ENCODE peak calls at places on chromosomes 7 and 10, in six cellular contexts. B is GM12878, P is K562, Z is H1, C is HepG2, L is SK-N-SH. S is an unnamed sample.
A peak's percentile ranks its signal among the peaks of the same experiment; 100 is the strongest.

GRCh38 chr7:140230862-140231778 is 54.3 kb upstream of the KDM7A start:
- DNase-seq in B (no peak), P (peak; percentile 69), Z (peak; percentile 88), C (peak; percentile 93), L (peak; percentile 98), S (peak; percentile 71)

GRCh38 chr7:63037242-63037641 is 961.4 kb upstream of the ZNF722 start:
- DNase-seq in B (no peak), P (no peak), Z (no peak), C (no peak), L (no peak), S (no peak)

GRCh38 chr10:63257784-63258183 is 124.7 kb downstream of the NRBF2 start:
- DNase-seq in B (no peak), P (no peak), Z (no peak), C (no peak), L (no peak), S (no peak)

GRCh38 chr7:5532520-5533335 is 109.1 kb upstream of the TNRC18 start:
- DNase-seq in B (peak; percentile 82), P (peak; percentile 38), Z (peak; percentile 69), C (peak; percentile 66), L (peak; percentile 27), S (peak; percentile 45)

GRCh38 chr10:10854715-10855114 is 163.0 kb upstream of the CELF2 start:
- DNase-seq in B (no peak), P (no peak), Z (no peak), C (no peak), L (no peak), S (no peak)

GRCh38 chr10:4488924-4489323 is 337.1 kb upstream of the AKR1E2 start:
- DNase-seq in B (no peak), P (no peak), Z (no peak), C (no peak), L (no peak), S (no peak)

GRCh38 chr10:93630609-93631320 is 18.4 kb downstream of the PDE6C start:
- DNase-seq in B (no peak), P (no peak), Z (no peak), C (no peak), L (no peak), S (no peak)

GRCh38 chr10:102004376-102004775 is 51.6 kb downstream of the ARMH3 start:
- DNase-seq in B (no peak), P (no peak), Z (no peak), C (no peak), L (no peak), S (no peak)

GRCh38 chr7:23012797-23013714 is 874 bp downstream of the HYCC1 start:
- DNase-seq in B (no peak), P (peak; percentile 37), Z (peak; percentile 66), C (peak; percentile 14), L (peak; percentile 62), S (peak; percentile 12)

GRCh38 chr7:130149575-130150139 is 55.5 kb downstream of the TMEM209 start:
- DNase-seq in B (no peak), P (no peak), Z (peak; percentile 47), C (no peak), L (no peak), S (no peak)

GRCh38 chr10:96695975-96696634 is 24.2 kb downstream of the PIK3AP1 start:
- DNase-seq in B (no peak), P (no peak), Z (no peak), C (no peak), L (no peak), S (no peak)

GRCh38 chr10:33005322-33006282 is 47.6 kb upstream of the ITGB1 start:
- DNase-seq in B (no peak), P (peak; percentile 26), Z (peak; percentile 73), C (peak; percentile 59), L (peak; percentile 82), S (peak; percentile 97)

GRCh38 chr7:48094861-48095293 is 5.8 kb downstream of the UPP1 start:
- DNase-seq in B (no peak), P (no peak), Z (no peak), C (no peak), L (no peak), S (no peak)

GRCh38 chr10:4981722-4982471 is 18.7 kb downstream of the AKR1C1 start:
- DNase-seq in B (no peak), P (peak; percentile 62), Z (peak; percentile 47), C (peak; percentile 79), L (peak; percentile 12), S (no peak)

GRCh38 chr7:90618880-90619279 is 22.8 kb downstream of the CDK14 start:
- DNase-seq in B (no peak), P (no peak), Z (no peak), C (no peak), L (no peak), S (no peak)

GRCh38 chr7:121797283-121798037 is 75.5 kb upstream of the PTPRZ1 start:
- DNase-seq in B (no peak), P (no peak), Z (no peak), C (no peak), L (no peak), S (no peak)

GRCh38 chr10:22103701-22104100 is 100.2 kb upstream of the DNAJC1 start:
- DNase-seq in B (no peak), P (peak; percentile 26), Z (peak; percentile 55), C (no peak), L (peak; percentile 10), S (peak; percentile 15)

GRCh38 chr7:214410-215212 is 22.2 kb downstream of the FAM20C start:
- DNase-seq in B (no peak), P (no peak), Z (no peak), C (no peak), L (no peak), S (peak; percentile 64)

GRCh38 chr7:37531225-37531624 is 82.6 kb upstream of the ELMO1 start:
- DNase-seq in B (no peak), P (no peak), Z (no peak), C (no peak), L (no peak), S (no peak)

GRCh38 chr10:43234471-43235041 is 32.3 kb downstream of the RASGEF1A start:
- DNase-seq in B (no peak), P (no peak), Z (no peak), C (no peak), L (no peak), S (no peak)

DNA sequence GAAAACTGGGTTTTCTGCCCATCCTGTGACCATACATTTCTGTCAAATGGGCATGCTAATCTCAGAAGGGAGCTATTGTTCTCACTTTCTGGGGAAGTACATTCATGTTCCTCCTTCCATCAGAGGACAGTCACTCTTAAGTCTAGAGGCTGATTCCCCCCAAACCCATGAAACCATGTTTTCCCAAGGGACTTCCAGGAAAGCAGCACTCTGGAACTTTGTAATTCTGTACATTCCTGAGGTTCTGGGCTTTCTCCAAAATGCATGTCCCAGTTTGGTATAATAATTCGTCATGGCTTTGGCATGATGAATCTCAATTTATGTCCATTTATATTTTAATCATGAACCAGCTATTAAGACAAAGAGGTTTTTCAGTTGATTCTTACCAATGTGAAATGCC is 688.1 kb downstream of the LRMDA start:
- DNase-seq in B (no peak), P (no peak), Z (no peak), C (no peak), L (no peak), S (no peak)
- TF ChIP-seq CHD2 in B (no peak), P (no peak), Z (no peak), C (no peak), L (no peak), S (no peak)

GRCh38 chr10:116891208-116891607 is 41.9 kb downstream of the ENO4 start:
- DNase-seq in B (no peak), P (no peak), Z (no peak), C (no peak), L (peak; percentile 74), S (no peak)
- TF ChIP-seq MAX in B (no peak), P (no peak), Z (no peak), C (no peak), L (peak; percentile 33), S (no peak)

GRCh38 chr7:117683736-117684135 is 189.5 kb downstream of the CTTNBP2 start:
- DNase-seq in B (no peak), P (no peak), Z (no peak), C (no peak), L (no peak), S (no peak)
- TF ChIP-seq CHD2 in B (no peak), P (no peak), Z (no peak), C (no peak), L (no peak), S (no peak)

GRCh38 chr7:32255036-32255435 is 184.8 kb upstream of the PDE1C start:
- DNase-seq in B (no peak), P (no peak), Z (no peak), C (no peak), L (no peak), S (no peak)
- TF ChIP-seq MAX in B (no peak), P (no peak), Z (no peak), C (no peak), L (no peak), S (no peak)

GRCh38 chr10:16945566-16945965 is 128.3 kb upstream of the RSU1 start:
- DNase-seq in B (no peak), P (no peak), Z (no peak), C (no peak), L (no peak), S (no peak)

GRCh38 chr10:16947071-16947470 is 129.8 kb upstream of the RSU1 start:
- DNase-seq in B (no peak), P (no peak), Z (no peak), C (no peak), L (no peak), S (no peak)

GRCh38 chr10:16944081-16944922 is 127.1 kb upstream of the RSU1 start:
- DNase-seq in B (no peak), P (no peak), Z (no peak), C (no peak), L (peak; percentile 65), S (no peak)

GRCh38 chr10:16943301-16944080 is 126.3 kb upstream of the RSU1 start:
- DNase-seq in B (no peak), P (no peak), Z (no peak), C (no peak), L (no peak), S (no peak)

GRCh38 chr10:16944961-16945360 is 127.7 kb upstream of the RSU1 start:
- DNase-seq in B (no peak), P (no peak), Z (no peak), C (no peak), L (no peak), S (no peak)
- TF ChIP-seq CHD2 in B (no peak), P (no peak), Z (no peak), C (no peak), L (no peak), S (no peak)

GRCh38 chr7:77439572-77439971 is 23.4 kb upstream of the GSAP start:
- DNase-seq in B (no peak), P (no peak), Z (no peak), C (peak; percentile 72), L (peak; percentile 30), S (peak; percentile 51)
- TF ChIP-seq MAX in B (no peak), P (no peak), Z (no peak), C (no peak), L (no peak), S (no peak)

DNA sequence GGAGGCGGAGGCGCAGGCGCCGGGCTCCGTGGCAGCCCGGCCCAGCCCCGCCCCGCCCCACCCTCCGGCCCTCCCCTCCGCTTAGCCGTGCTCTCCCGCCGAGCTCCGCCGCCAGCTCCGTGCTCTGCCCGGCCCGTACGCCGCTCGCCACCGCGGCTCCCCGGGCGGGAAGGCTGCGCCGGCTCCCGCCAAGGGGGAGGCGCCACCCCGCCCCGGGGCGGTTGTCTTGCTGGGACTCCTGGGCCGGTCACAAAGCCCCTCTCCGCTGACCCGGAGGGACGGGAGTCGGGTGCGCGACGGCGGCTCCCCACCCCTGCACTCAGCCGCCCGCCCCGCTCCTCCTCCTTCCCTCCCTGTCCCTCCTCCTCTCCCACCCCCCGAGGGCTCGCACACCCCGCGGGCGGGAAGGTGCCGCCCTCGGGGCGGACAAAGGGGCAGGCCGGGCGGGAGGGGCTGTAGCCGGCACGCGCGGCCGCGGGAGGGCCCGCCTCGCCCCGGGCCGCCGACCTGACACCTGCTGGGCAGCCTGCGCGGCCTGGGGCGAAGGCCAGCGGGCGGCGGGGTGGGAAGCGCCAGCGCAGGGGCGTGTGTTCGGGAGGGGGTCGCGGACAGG is 11.5 kb upstream of the SP8 start:
- DNase-seq in B (no peak), P (peak; percentile 92), Z (peak; percentile 82), C (no peak), L (peak; percentile 86), S (peak; percentile 68)
- TF ChIP-seq CHD2 in B (no peak), P (no peak), Z (no peak), C (no peak), L (no peak), S (no peak)